ENCODE peak calls at places on chromosomes 6 and 20, in seven cellular contexts. C is T-cell; X is stimulated activated CD4-positive, alpha-beta T cell treated with anti-CD3 and anti-CD28 coated beads, Interleukin-4, amount 100 ng/mL, for 1 hour; O is uterus; F is mesenchymal stem cell; H is cardiac muscle cell; R is C1 segment of cervical spinal cord. D is an unnamed sample.

GRCh38 chr20:16615199-16615598 is 42.0 kb upstream of the KIF16B start:
- DNase-seq in O (no peak), F (peak), C (no peak), H (no peak), X (no peak), R (no peak), D (no peak)

GRCh38 chr20:39070484-39071231 is 108.5 kb downstream of the DHX35 start:
- DNase-seq in X (no peak), C (no peak), F (no peak), O (no peak), H (no peak), R (no peak), D (no peak)

GRCh38 chr20:23266530-23267398 is 83.8 kb upstream of the NXT1 start:
- DNase-seq in X (no peak), F (no peak), C (no peak), R (no peak), H (peak), O (no peak), D (no peak)

GRCh38 chr20:52624270-52624669 is 347.9 kb upstream of the TSHZ2 start:
- DNase-seq in H (no peak), O (no peak), C (no peak), R (no peak), X (no peak), F (no peak), D (no peak)

GRCh38 chr6:131909408-131910218 is 41.6 kb downstream of the CCN2 start:
- DNase-seq in F (peak), C (peak), R (peak), O (peak), H (peak), X (peak), D (peak)

GRCh38 chr6:140320081-140320798 is 945.8 kb upstream of the CITED2 start:
- DNase-seq in F (peak), R (no peak), H (no peak), O (no peak), X (no peak), C (no peak), D (peak)

GRCh38 chr6:31660998-31661866 is 654 bp upstream of the C6orf47 start:
- DNase-seq in H (no peak), X (no peak), R (no peak), C (no peak), O (no peak), F (peak), D (no peak)

GRCh38 chr6:90494067-90494773 is 92.7 kb downstream of the MAP3K7 start:
- DNase-seq in F (no peak), X (no peak), R (no peak), H (no peak), C (no peak), O (no peak), D (no peak)

GRCh38 chr20:53329781-53330180 is 263.9 kb downstream of the ZNF217 start:
- DNase-seq in X (no peak), F (no peak), O (no peak), H (no peak), R (no peak), C (no peak), D (no peak)

GRCh38 chr6:113710110-113710509 is 147.0 kb upstream of the MARCKS start:
- DNase-seq in O (no peak), F (no peak), H (no peak), C (no peak), X (no peak), R (no peak), D (no peak)

GRCh38 chr6:6243846-6244245 is 76.6 kb downstream of the F13A1 start:
- DNase-seq in H (no peak), X (no peak), R (no peak), C (no peak), O (no peak), F (no peak), D (no peak)

GRCh38 chr20:54524849-54525248 is 49.5 kb downstream of the DOK5 start:
- DNase-seq in R (no peak), H (no peak), C (no peak), F (no peak), O (no peak), X (no peak), D (no peak)

GRCh38 chr20:31845300-31845863 is at the start of gene FOXS1:
- DNase-seq in F (no peak), X (no peak), H (peak), R (peak), C (no peak), O (peak), D (no peak)

GRCh38 chr20:50373674-50374286 is 136.4 kb upstream of the PTPN1 start:
- DNase-seq in O (no peak), X (no peak), F (no peak), C (no peak), H (no peak), R (no peak), D (no peak)

GRCh38 chr6:44923416-44923815 is 404.7 kb upstream of the RUNX2 start:
- DNase-seq in H (no peak), X (no peak), C (no peak), F (no peak), R (no peak), O (no peak), D (no peak)

GRCh38 chr6:86744048-86744447 is 193.3 kb upstream of the HTR1E start:
- DNase-seq in F (no peak), R (no peak), C (no peak), O (no peak), X (no peak), H (no peak), D (no peak)

GRCh38 chr6:46035242-46035641 is 19.6 kb upstream of the CLIC5 start:
- DNase-seq in R (no peak), C (no peak), O (no peak), F (no peak), X (no peak), H (no peak), D (no peak)

GRCh38 chr6:15551798-15552197 is 111.0 kb downstream of the DTNBP1 start:
- DNase-seq in C (no peak), H (peak), R (no peak), O (no peak), X (no peak), F (peak), D (no peak)

GRCh38 chr6:129073651-129074419 is 190.9 kb downstream of the LAMA2 start:
- DNase-seq in H (no peak), F (peak), C (no peak), R (no peak), X (no peak), O (no peak), D (no peak)

GRCh38 chr6:41625442-41625841 is 12.8 kb upstream of the MDFI start:
- DNase-seq in H (peak), R (no peak), C (peak), O (no peak), X (no peak), F (no peak), D (peak)

GRCh38 chr6:43804550-43805223 is 34.7 kb downstream of the VEGFA start:
- DNase-seq in H (no peak), X (no peak), C (no peak), R (no peak), O (no peak), F (no peak), D (no peak)

GRCh38 chr6:151675746-151676459 is 131.6 kb upstream of the ESR1 start:
- DNase-seq in H (peak), R (no peak), F (peak), C (peak), O (no peak), X (peak), D (peak)

GRCh38 chr20:41358230-41358629 is 8.4 kb downstream of the EMILIN3 start:
- DNase-seq in X (no peak), H (no peak), R (no peak), C (no peak), F (no peak), O (no peak), D (no peak)

GRCh38 chr6:31087494-31088089 is 24.8 kb downstream of the C6orf15 start:
- DNase-seq in C (peak), H (peak), F (peak), O (peak), X (peak), R (no peak), D (peak)

GRCh38 chr6:47248446-47248845 is 61.3 kb downstream of the TNFRSF21 start:
- DNase-seq in R (no peak), C (no peak), O (no peak), H (peak), F (no peak), X (no peak), D (no peak)